ENCODE peak calls at places on chromosomes 13 and 19, in ten cellular contexts. K, I, F, O, Q, M, G, Z, E and J are unnamed samples.

GRCh38 chr19:13918726-13919411 is 12.9 kb downstream of the CC2D1A start:
- DNase-seq in O (no peak), E (no peak), K (no peak), M (no peak), Q (no peak), F (no peak), Z (no peak), I (no peak), G (no peak), J (no peak)

GRCh38 chr19:55703790-55704215 is 28.8 kb downstream of the EPN1 start:
- DNase-seq in E (peak), Z (peak), I (no peak), F (peak), G (peak), M (no peak), O (peak), Q (peak), K (peak), J (no peak)

GRCh38 chr19:38023661-38024574 is 116.9 kb downstream of the SIPA1L3 start:
- DNase-seq in I (no peak), M (no peak), K (no peak), G (no peak), F (no peak), E (no peak), Z (no peak), Q (no peak), O (no peak), J (no peak)

GRCh38 chr13:74061939-74062595 is 72.1 kb downstream of the KLF12 start:
- DNase-seq in E (no peak), G (no peak), K (no peak), O (no peak), Q (no peak), I (no peak), F (peak), Z (no peak), M (peak), J (peak)

GRCh38 chr19:32289566-32290210 is 55.7 kb upstream of the ZNF507 start:
- DNase-seq in O (no peak), K (no peak), I (no peak), Z (no peak), G (no peak), M (no peak), E (no peak), Q (no peak), F (no peak), J (no peak)

GRCh38 chr13:66618702-66619101 is 611.4 kb downstream of the PCDH9 start:
- DNase-seq in M (peak), O (peak), G (no peak), F (peak), Q (peak), Z (no peak), E (no peak), I (no peak), K (no peak), J (no peak)

GRCh38 chr13:32632343-32632910 is 46.2 kb downstream of the PDS5B start:
- DNase-seq in K (no peak), Q (no peak), M (no peak), I (no peak), G (no peak), F (no peak), O (no peak), Z (no peak), E (no peak), J (no peak)

GRCh38 chr13:100534911-100535310 is 53.7 kb downstream of the GGACT start:
- DNase-seq in M (no peak), I (no peak), E (no peak), K (peak), O (no peak), G (no peak), F (no peak), Q (no peak), Z (no peak), J (no peak)

GRCh38 chr13:28451482-28452217 is 43.3 kb downstream of the FLT1 start:
- DNase-seq in K (no peak), I (no peak), E (no peak), G (no peak), F (no peak), O (peak), M (no peak), Z (no peak), Q (no peak), J (no peak)

GRCh38 chr13:93233997-93234416 is 7.4 kb downstream of the GPC6 start:
- DNase-seq in O (peak), F (no peak), G (peak), I (no peak), E (no peak), Q (no peak), M (peak), K (no peak), Z (no peak), J (no peak)

GRCh38 chr13:76361868-76362267 is 524.3 kb downstream of the KCTD12 start:
- DNase-seq in I (no peak), M (no peak), K (no peak), F (no peak), G (no peak), Z (no peak), Q (no peak), E (no peak), O (no peak), J (no peak)

GRCh38 chr19:48836089-48837017 is at the start of gene HSD17B14:
- DNase-seq in K (no peak), G (peak), I (no peak), Q (no peak), E (no peak), F (peak), M (peak), O (peak), Z (no peak), J (peak)

GRCh38 chr13:73667756-73668155 is 466.4 kb downstream of the KLF12 start:
- DNase-seq in I (no peak), F (no peak), E (no peak), M (no peak), Q (no peak), G (no peak), K (peak), Z (no peak), O (no peak), J (no peak)

GRCh38 chr13:113645329-113645728 is 12.7 kb downstream of the ATP4B start:
- DNase-seq in Q (no peak), M (no peak), Z (no peak), F (no peak), G (peak), K (no peak), I (no peak), O (no peak), E (no peak), J (no peak)

GRCh38 chr13:103965506-103966243 is 899.5 kb upstream of the SLC10A2 start:
- DNase-seq in M (no peak), I (no peak), G (no peak), F (no peak), K (no peak), Z (no peak), E (no peak), O (no peak), Q (no peak), J (no peak)

GRCh38 chr19:10306327-10306726 is 3.3 kb downstream of the ZGLP1 start:
- DNase-seq in F (no peak), Q (no peak), Z (no peak), G (no peak), I (no peak), E (no peak), M (no peak), K (no peak), O (no peak), J (no peak)

GRCh38 chr19:7004313-7004931 is 16.8 kb downstream of the MBD3L2B start:
- DNase-seq in G (no peak), F (peak), K (no peak), Z (no peak), O (peak), M (peak), I (no peak), Q (peak), E (no peak), J (no peak)

GRCh38 chr13:73966331-73966730 is 167.9 kb downstream of the KLF12 start:
- DNase-seq in G (no peak), E (no peak), I (no peak), F (no peak), O (no peak), M (peak), Z (no peak), Q (no peak), K (no peak), J (no peak)

GRCh38 chr13:74145249-74145970 is 11.2 kb upstream of the KLF12 start:
- DNase-seq in Z (no peak), M (no peak), I (no peak), K (no peak), O (no peak), F (peak), Q (no peak), E (no peak), G (no peak), J (no peak)

GRCh38 chr19:44882063-44882462 is 9.0 kb upstream of the TOMM40 start:
- DNase-seq in I (no peak), Z (no peak), E (no peak), F (no peak), Q (no peak), O (no peak), G (no peak), M (no peak), K (no peak), J (no peak)

GRCh38 chr13:99765869-99766268 is 205.7 kb downstream of the ZIC5 start:
- DNase-seq in Z (no peak), I (no peak), O (no peak), G (no peak), E (no peak), Q (no peak), M (no peak), F (no peak), K (no peak), J (no peak)

GRCh38 chr19:46861691-46862503 is 1.1 kb downstream of the ARHGAP35 start:
- DNase-seq in I (no peak), G (peak), M (peak), K (peak), Z (no peak), Q (no peak), O (peak), F (peak), E (no peak), J (peak)

GRCh38 chr19:5127710-5128109 is 158.8 kb downstream of the KDM4B start:
- DNase-seq in K (no peak), O (no peak), Z (no peak), E (no peak), F (no peak), M (peak), G (no peak), Q (no peak), I (no peak), J (no peak)

GRCh38 chr19:9313756-9314155 is 4.1 kb upstream of the ZNF699 start:
- DNase-seq in O (no peak), K (no peak), M (no peak), G (no peak), Z (no peak), Q (no peak), I (no peak), F (no peak), E (no peak), J (no peak)

GRCh38 chr19:42334697-42335373 is 9.4 kb downstream of the MEGF8 start:
- DNase-seq in Q (no peak), O (no peak), E (no peak), Z (no peak), M (no peak), K (no peak), F (no peak), G (no peak), I (no peak), J (no peak)

GRCh38 chr13:31038834-31039552 is 106.5 kb downstream of the TEX26 start:
- DNase-seq in E (no peak), M (no peak), Z (no peak), O (no peak), I (no peak), G (no peak), Q (no peak), K (no peak), F (peak), J (no peak)

GRCh38 chr13:36887758-36888521 is 32.1 kb downstream of the SMAD9 start:
- DNase-seq in K (no peak), M (peak), F (no peak), O (peak), G (no peak), I (no peak), E (no peak), Q (no peak), Z (no peak), J (no peak)

GRCh38 chr13:48403151-48403631 is 9.7 kb downstream of the LPAR6 start:
- DNase-seq in Q (no peak), E (no peak), G (no peak), F (peak), O (no peak), K (no peak), I (no peak), Z (no peak), M (no peak), J (no peak)

GRCh38 chr13:19663416-19663979 is 30.0 kb downstream of the MPHOSPH8 start:
- DNase-seq in O (no peak), F (no peak), E (no peak), M (no peak), Z (no peak), Q (no peak), I (no peak), G (no peak), K (no peak), J (no peak)

GRCh38 chr13:58827904-58828303 is 1196.4 kb downstream of the PCDH17 start:
- DNase-seq in M (no peak), F (no peak), E (no peak), O (no peak), Q (no peak), I (no peak), Z (no peak), K (no peak), G (no peak), J (no peak)

GRCh38 chr19:43552198-43552450 is 19.1 kb downstream of the ZNF575 start:
- DNase-seq in G (no peak), M (no peak), F (no peak), Z (no peak), Q (no peak), E (no peak), K (no peak), O (no peak), I (no peak), J (no peak)

DNA sequence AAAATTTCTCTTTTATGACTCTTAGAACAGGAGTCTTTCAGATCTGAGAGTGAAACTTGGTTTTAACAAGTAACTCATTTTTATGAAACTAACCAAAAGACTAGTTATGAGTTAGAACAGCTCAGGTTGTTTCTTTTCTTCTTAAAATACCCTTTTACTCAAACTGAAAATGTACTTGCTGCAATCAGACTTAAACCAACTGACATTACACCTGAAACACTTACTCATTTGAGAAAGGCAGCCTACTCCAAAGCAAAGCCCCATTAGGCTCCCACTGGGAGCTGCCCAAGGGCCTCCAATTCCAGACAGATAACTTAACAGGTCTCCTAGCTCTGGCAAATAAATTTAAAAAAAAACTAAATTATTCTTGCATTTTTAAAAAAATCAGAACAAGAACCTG is 3.6 kb downstream of the FOXO1 start:
- DNase-seq in O (peak), M (no peak), F (no peak), Q (no peak), E (no peak), Z (no peak), I (no peak), K (no peak), G (no peak), J (no peak)
- H3K4me3 ChIP-seq in O (no peak), M (peak), F (no peak), Q (no peak), E (peak), Z (no peak), I (no peak), K (no peak), G (peak), J (peak)

GRCh38 chr19:2240881-2241760 is 4.5 kb downstream of the SF3A2 start:
- DNase-seq in K (no peak), Q (no peak), Z (no peak), F (no peak), G (no peak), O (no peak), I (peak), E (no peak), M (no peak), J (no peak)
- H3K4me3 ChIP-seq in K (no peak), Q (no peak), Z (peak), F (peak), G (no peak), O (no peak), I (no peak), E (peak), M (no peak), J (no peak)

GRCh38 chr19:12596927-12597548 is 13.6 kb downstream of the ZNF490 start:
- DNase-seq in G (peak), K (no peak), Z (no peak), E (no peak), Q (no peak), F (no peak), M (no peak), I (peak), O (no peak), J (no peak)
- H3K4me3 ChIP-seq in G (peak), K (no peak), Z (no peak), E (no peak), Q (peak), F (no peak), M (no peak), I (no peak), O (no peak), J (no peak)

GRCh38 chr19:18396471-18397241 is 766 bp downstream of the LRRC25 start:
- DNase-seq in G (peak), I (no peak), F (no peak), M (no peak), Z (no peak), O (no peak), K (no peak), Q (no peak), E (no peak), J (no peak)
- H3K4me3 ChIP-seq in G (peak), I (no peak), F (no peak), M (no peak), Z (no peak), O (no peak), K (no peak), Q (no peak), E (no peak), J (no peak)